ENCODE peak calls at places on chromosomes 7 and 10, in ten cellular contexts. H, V, B, N, Y, I, L, K, C and Z are unnamed samples.
A peak's percentile ranks its signal among the peaks of the same experiment; 100 is the strongest.

GRCh38 chr7:75650671-75651070 is 88.1 kb downstream of the HIP1 start:
- DNase-seq in N (no peak), I (peak; percentile 66), K (no peak), V (peak; percentile 87), Y (no peak), C (no peak), B (peak; percentile 92), L (no peak), H (peak; percentile 75), Z (no peak)

GRCh38 chr10:49611166-49611814 is 1.2 kb downstream of the SLC18A3 start:
- DNase-seq in Y (no peak), N (no peak), L (no peak), H (no peak), I (no peak), B (no peak), C (peak; percentile 52), K (no peak), V (peak; percentile 70), Z (peak; percentile 32)

GRCh38 chr7:139886899-139887298 is 57.8 kb downstream of the TBXAS1 start:
- DNase-seq in K (no peak), N (no peak), B (no peak), C (no peak), I (no peak), H (no peak), V (no peak), Y (no peak), L (no peak), Z (no peak)

GRCh38 chr10:3747248-3747960 is 37.6 kb downstream of the KLF6 start:
- DNase-seq in K (no peak), B (peak; percentile 66), Y (no peak), V (no peak), I (no peak), L (peak; percentile 42), H (no peak), C (no peak), N (no peak), Z (no peak)

GRCh38 chr7:74479961-74480829 is 26.5 kb downstream of the GTF2IRD1 start:
- DNase-seq in C (peak; percentile 96), K (peak; percentile 92), V (peak; percentile 86), I (peak; percentile 86), L (peak; percentile 93), H (peak; percentile 94), N (no peak), Y (no peak), B (peak; percentile 82), Z (no peak)

GRCh38 chr7:65462148-65462716 is 88.6 kb downstream of the ZNF92 start:
- DNase-seq in N (no peak), C (no peak), I (no peak), V (no peak), B (no peak), Y (no peak), L (no peak), H (no peak), K (no peak), Z (no peak)

GRCh38 chr10:96670786-96671185 is 49.5 kb downstream of the PIK3AP1 start:
- DNase-seq in Y (no peak), B (no peak), K (no peak), I (no peak), L (no peak), V (no peak), N (no peak), H (no peak), C (no peak), Z (no peak)

GRCh38 chr10:116470768-116471415 is 43.2 kb downstream of the PNLIPRP3 start:
- DNase-seq in L (no peak), I (no peak), Y (no peak), H (no peak), B (no peak), N (peak; percentile 33), V (no peak), C (no peak), K (peak; percentile 73), Z (no peak)

GRCh38 chr10:1964476-1964875 is 227.2 kb upstream of the ADARB2 start:
- DNase-seq in K (no peak), H (no peak), C (no peak), B (no peak), Y (no peak), N (no peak), I (no peak), L (no peak), V (no peak), Z (no peak)

GRCh38 chr7:24854866-24855265 is 97.6 kb upstream of the GSDME start:
- DNase-seq in C (no peak), H (no peak), V (no peak), B (no peak), Y (no peak), N (no peak), K (no peak), I (no peak), L (no peak), Z (no peak)

GRCh38 chr10:1187151-1187854 is 131.1 kb downstream of the WDR37 start:
- DNase-seq in K (no peak), Y (no peak), V (peak; percentile 68), B (no peak), I (no peak), L (no peak), C (peak; percentile 58), N (no peak), H (no peak), Z (no peak)

GRCh38 chr7:4606776-4607175 is 75.3 kb upstream of the FOXK1 start:
- DNase-seq in Y (no peak), I (no peak), H (no peak), L (no peak), V (peak; percentile 27), C (no peak), B (no peak), K (no peak), N (no peak), Z (no peak)

DNA sequence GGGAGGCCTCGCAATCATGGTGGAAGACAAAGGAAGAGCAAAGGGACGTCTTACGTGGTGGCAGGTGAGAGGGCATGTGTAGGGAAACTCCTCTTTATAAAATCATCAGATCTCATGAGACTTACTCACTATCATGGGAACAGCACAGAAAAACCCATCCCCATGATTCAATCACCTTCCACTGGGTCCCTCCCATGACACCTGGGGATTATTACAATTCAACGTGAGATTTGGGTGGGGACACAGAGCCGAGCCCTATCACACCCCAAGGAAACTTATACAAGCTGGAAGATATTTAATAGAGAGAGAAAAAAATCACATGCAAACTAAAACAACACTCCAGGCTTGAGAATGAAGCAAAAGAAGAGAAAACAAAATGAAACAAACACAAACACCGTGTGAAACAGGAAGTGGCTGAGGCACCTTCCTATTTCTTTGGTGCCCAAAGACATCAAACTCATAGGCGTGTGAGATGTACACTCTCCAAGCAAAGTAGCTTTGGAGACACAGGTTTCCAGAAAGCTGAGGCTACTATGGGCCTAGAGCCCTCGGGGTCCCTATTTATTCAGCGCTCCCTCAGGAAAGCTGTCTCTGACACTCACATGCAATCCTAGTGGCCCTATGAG is 97.2 kb downstream of the PRKCQ start:
- DNase-seq in Y (no peak), V (no peak), C (no peak), B (no peak), N (no peak), H (no peak), K (no peak), L (no peak), I (no peak), Z (no peak)
- H3K4me3 ChIP-seq in Y (no peak overlapping the region), V (no peak overlapping the region), C (no peak overlapping the region), B (no peak overlapping the region), N (no peak overlapping the region), H (no peak overlapping the region), K (no peak overlapping the region), L (no peak overlapping the region), I (no peak overlapping the region), Z (no peak overlapping the region)

GRCh38 chr10:84685047-84685660 is 356.8 kb downstream of the CCSER2 start:
- DNase-seq in K (no peak), L (no peak), Y (no peak), B (no peak), I (no peak), V (no peak), N (no peak), C (no peak), H (no peak), Z (no peak)

GRCh38 chr10:84683980-84684740 is 355.8 kb downstream of the CCSER2 start:
- DNase-seq in I (no peak), L (no peak), V (no peak), N (no peak), Y (no peak), K (no peak), B (no peak), C (no peak), H (no peak), Z (no peak)

GRCh38 chr10:84681781-84682180 is 353.4 kb downstream of the CCSER2 start:
- DNase-seq in H (no peak), I (no peak), V (no peak), N (no peak), C (no peak), K (no peak), B (no peak), Y (no peak), L (no peak), Z (no peak)

DNA sequence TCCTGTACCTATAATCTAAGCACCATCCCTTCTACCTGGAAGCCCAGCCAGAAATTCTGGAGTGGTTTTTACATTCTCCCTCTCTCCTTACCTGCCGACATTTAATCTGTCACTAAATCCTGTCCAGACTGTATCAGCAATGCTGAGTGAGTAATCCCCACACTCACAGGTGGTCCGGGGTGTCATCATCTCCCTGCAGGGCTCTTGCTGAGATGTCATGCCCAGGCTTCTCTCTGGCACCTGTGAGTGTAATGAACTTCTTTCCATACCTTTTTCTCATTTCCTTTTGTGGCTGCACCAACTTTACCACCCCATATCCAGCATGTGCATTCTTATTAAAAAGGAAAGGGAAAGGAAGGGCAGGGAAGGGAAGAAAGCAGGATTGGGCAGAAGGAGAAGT is 355.2 kb downstream of the CCSER2 start:
- DNase-seq in K (no peak), V (no peak), L (no peak), Y (no peak), B (no peak), N (no peak), H (no peak), C (no peak), I (no peak), Z (no peak)
- H3K27ac ChIP-seq in K (no peak overlapping the region), V (no peak overlapping the region), L (no peak overlapping the region), Y (no peak overlapping the region), B (no peak overlapping the region), N (no peak overlapping the region), H (no peak overlapping the region), C (no peak overlapping the region), I (no peak overlapping the region), Z (no peak overlapping the region)

GRCh38 chr7:116930156-116930913 is 23.0 kb upstream of the ST7 start:
- DNase-seq in Y (no peak), L (peak; percentile 60), K (peak; percentile 83), B (peak; percentile 73), I (peak; percentile 89), H (peak; percentile 79), V (peak; percentile 93), C (peak; percentile 95), N (peak; percentile 69), Z (peak; percentile 77)
- TF ChIP-seq POLR2A in Y (no peak), L (no peak), K (no peak), B (no peak), I (no peak), H (no peak), V (no peak), C (no peak), N (no peak), Z (no peak)

DNA sequence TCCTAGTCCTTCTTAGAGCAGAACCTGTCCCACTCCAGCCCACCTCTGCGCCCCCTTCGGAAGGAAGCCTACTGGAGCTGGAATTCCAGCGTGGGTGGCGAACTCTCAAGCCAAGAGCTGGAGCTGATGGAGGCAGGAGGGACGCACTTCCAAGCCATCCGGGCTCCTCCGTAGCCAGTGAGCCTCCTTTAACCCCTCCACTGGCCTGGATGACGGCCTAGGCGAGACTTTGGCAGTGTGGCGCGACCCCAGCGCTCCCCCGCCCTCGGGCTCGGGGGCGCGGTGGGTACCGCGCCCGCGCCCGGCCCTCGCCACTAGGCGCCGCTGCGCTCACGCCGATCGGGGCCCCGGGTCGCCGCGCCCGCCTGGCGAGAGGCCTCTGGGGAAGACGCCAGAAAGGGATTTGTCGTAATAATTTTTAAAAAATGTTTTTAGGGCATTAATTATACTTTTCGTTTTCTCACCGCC is 5.1 kb upstream of the EMX2 start:
- DNase-seq in H (no peak), V (no peak), C (no peak), K (no peak), N (no peak), I (no peak), Y (no peak), L (no peak), B (no peak), Z (no peak)
- H3K4me3 ChIP-seq in H (no peak overlapping the region), V (no peak overlapping the region), C (peak overlapping the region; percentile 16), K (no peak overlapping the region), N (no peak overlapping the region), I (no peak overlapping the region), Y (peak overlapping the region; percentile 42), L (peak overlapping the region; percentile 7), B (no peak overlapping the region), Z (peak overlapping the region; percentile 4)